ENCODE peak calls at places on chromosome 1, in ten cellular contexts. A is KBM-7; O is activated naive CD4-positive, alpha-beta T cell treated with anti-CD3 and anti-CD28 coated beads, Interleukin-2, amount 50 U/mL, for 72 hours; P is MG63; J is activated naive CD8-positive, alpha-beta T cell treated with anti-CD3 and anti-CD28 coated beads, Interleukin-2, amount 50 U/mL, for 24 hours; Y is T-cell; L is hypothalamus; R is activated T-cell treated with anti-CD3 and anti-CD28 coated beads, Interleukin-2, amount 50 U/mL, for 72 hours; I is EL; F is stimulated activated CD8-positive, alpha-beta memory T cell treated with anti-CD3 and anti-CD28 coated beads, Interleukin-7, amount 100 ng/mL, for 24 hours. M is an unnamed sample.

GRCh38 chr1:74811421-74812179 is 78.6 kb downstream of the TYW3 start:
- DNase-seq in Y (no peak), L (no peak), F (no peak), O (no peak), I (no peak), R (no peak), J (no peak), A (peak; percentile 3), P (no peak), M (no peak)

GRCh38 chr1:222914861-222915632 is 100.2 kb downstream of the DISP1 start:
- DNase-seq in R (no peak), P (no peak), I (peak; percentile 75), F (no peak), Y (no peak), O (no peak), L (no peak), J (no peak), A (no peak), M (no peak)

GRCh38 chr1:11519629-11520031 is 40.7 kb downstream of the DISP3 start:
- DNase-seq in P (no peak), L (no peak), R (no peak), A (no peak), O (no peak), J (no peak), F (no peak), I (no peak), Y (no peak), M (no peak)

GRCh38 chr1:235404190-235404589 is 37.0 kb downstream of the TBCE start:
- DNase-seq in R (no peak), I (peak; percentile 61), O (no peak), F (no peak), J (no peak), L (no peak), P (no peak), Y (no peak), A (no peak), M (no peak)

GRCh38 chr1:78375996-78376395 is 114.8 kb upstream of the PTGFR start:
- DNase-seq in Y (no peak), I (no peak), O (no peak), J (no peak), L (no peak), R (no peak), P (peak; percentile 3), A (no peak), F (no peak), M (no peak)

GRCh38 chr1:219945795-219946194 is 17.4 kb upstream of the SLC30A10 start:
- DNase-seq in J (no peak), R (no peak), I (no peak), O (no peak), A (peak; percentile 47), L (no peak), Y (no peak), P (no peak), F (no peak), M (no peak)

GRCh38 chr1:109509176-109510134 is at the start of gene AMIGO1:
- DNase-seq in I (peak; percentile 72), Y (peak; percentile 21), L (no peak), P (peak; percentile 83), R (peak; percentile 68), A (peak; percentile 57), F (no peak), O (no peak), J (peak; percentile 68), M (no peak)

GRCh38 chr1:48498096-48498791 is 26.2 kb upstream of the SPATA6 start:
- DNase-seq in F (peak; percentile 61), J (peak; percentile 80), O (no peak), L (peak; percentile 30), R (peak; percentile 72), P (peak; percentile 51), I (peak; percentile 59), A (peak; percentile 83), Y (no peak), M (peak; percentile 14)

GRCh38 chr1:45957684-45958083 is 154.3 kb downstream of the MAST2 start:
- DNase-seq in R (no peak), P (no peak), L (no peak), O (no peak), Y (no peak), A (peak; percentile 33), F (no peak), I (no peak), J (no peak), M (no peak)